ENCODE peak calls at places on chromosome 21, in seven cellular contexts. L is cardiac muscle cell; H is CD8-positive, alpha-beta memory T cell; M is mucosa of descending colon; F is CD8-positive, alpha-beta T cell; B is OCI-LY7; W is tibial nerve. D is an unnamed sample. For H3K4me1, the result is how much of the 10 kb centered on the place peaks cover.

GRCh38 chr21:37079211-37079824 is 6.3 kb downstream of the TTC3 start:
- DNase-seq in L (no peak), H (no peak), M (no peak), F (no peak), B (peak), W (no peak), D (no peak)

GRCh38 chr21:16422702-16423101 is 692.9 kb downstream of the USP25 start:
- DNase-seq in L (no peak), H (no peak), M (no peak), F (no peak), B (no peak), W (no peak), D (no peak)

GRCh38 chr21:29190920-29191319 is 60.5 kb downstream of the MAP3K7CL start:
- DNase-seq in L (no peak), H (no peak), M (no peak), F (no peak), B (no peak), W (no peak), D (no peak)

GRCh38 chr21:34836103-34836932 is 167.5 kb downstream of the CLIC6 start:
- DNase-seq in L (no peak), H (no peak), M (no peak), F (no peak), B (no peak), W (peak), D (no peak)

GRCh38 chr21:40074198-40074597 is 207.0 kb downstream of the PCP4 start:
- DNase-seq in L (peak), H (no peak), M (no peak), F (no peak), B (no peak), W (no peak), D (no peak)

GRCh38 chr21:16071082-16071481 is 341.3 kb downstream of the USP25 start:
- DNase-seq in L (no peak), H (no peak), M (no peak), F (no peak), B (no peak), W (no peak), D (no peak)

GRCh38 chr21:41601573-41602371 is 93.8 kb upstream of the TMPRSS2 start:
- DNase-seq in L (no peak), H (no peak), M (no peak), F (no peak), B (no peak), W (no peak), D (no peak)

GRCh38 chr21:14670409-14670808 is 124.3 kb upstream of the SAMSN1 start:
- DNase-seq in L (no peak), H (no peak), M (no peak), F (no peak), B (no peak), W (no peak), D (no peak)

GRCh38 chr21:25999935-26000582 is 170.5 kb downstream of the APP start:
- DNase-seq in L (no peak), H (no peak), M (peak), F (peak), B (no peak), W (no peak), D (no peak)

GRCh38 chr21:41612674-41613250 is 104.8 kb upstream of the TMPRSS2 start:
- DNase-seq in L (peak), H (no peak), M (peak), F (no peak), B (peak), W (peak), D (no peak)

GRCh38 chr21:17798796-17799195 is 20.4 kb downstream of the C21orf91 start:
- DNase-seq in L (no peak), H (no peak), M (no peak), F (no peak), B (no peak), W (no peak), D (no peak)

GRCh38 chr21:41894922-41895557 is 15.9 kb upstream of the PRDM15 start:
- DNase-seq in L (no peak), H (no peak), M (no peak), F (no peak), B (no peak), W (no peak), D (no peak)

GRCh38 chr21:15212214-15212613 is 147.4 kb upstream of the NRIP1 start:
- DNase-seq in L (no peak), H (no peak), M (no peak), F (no peak), B (no peak), W (no peak), D (no peak)

GRCh38 chr21:16942703-16943102 is 570.1 kb upstream of the CXADR start:
- DNase-seq in L (no peak), H (no peak), M (no peak), F (no peak), B (no peak), W (no peak), D (no peak)

GRCh38 chr21:21247441-21247840 is 249.2 kb downstream of the NCAM2 start:
- DNase-seq in L (no peak), H (no peak), M (no peak), F (no peak), B (no peak), W (no peak), D (no peak)

GRCh38 chr21:35358008-35358407 is 308.9 kb upstream of the RUNX1 start:
- DNase-seq in L (no peak), H (no peak), M (no peak), F (no peak), B (no peak), W (no peak), D (no peak)

GRCh38 chr21:39483917-39484316 is 32.1 kb downstream of the SH3BGR start:
- DNase-seq in L (no peak), H (no peak), M (no peak), F (no peak), B (no peak), W (no peak), D (no peak)

GRCh38 chr21:45326834-45327457 is 39.3 kb upstream of the POFUT2 start:
- DNase-seq in L (no peak), H (no peak), M (peak), F (no peak), B (no peak), W (no peak), D (no peak)
- H3K4me1 ChIP-seq in L (under half), H (under half), M (under half), F (under half), B (under half), W (under half), D (half or more)

GRCh38 chr21:43188181-43188580 is 19.4 kb downstream of the CRYAA start:
- DNase-seq in L (no peak), H (no peak), M (peak), F (peak), B (no peak), W (peak), D (no peak)

GRCh38 chr21:43190544-43191340 is 21.9 kb downstream of the CRYAA start:
- DNase-seq in L (no peak), H (no peak), M (peak), F (peak), B (no peak), W (peak), D (no peak)

GRCh38 chr21:43187715-43188114 is 18.9 kb downstream of the CRYAA start:
- DNase-seq in L (no peak), H (no peak), M (peak), F (no peak), B (no peak), W (peak), D (no peak)

GRCh38 chr21:43189936-43190335 is 21.1 kb downstream of the CRYAA start:
- DNase-seq in L (no peak), H (no peak), M (no peak), F (no peak), B (no peak), W (peak), D (no peak)

GRCh38 chr21:43188712-43189151 is 19.9 kb downstream of the CRYAA start:
- DNase-seq in L (no peak), H (no peak), M (peak), F (peak), B (peak), W (peak), D (no peak)
- H3K4me3 ChIP-seq in L (no peak), H (no peak), M (no peak), F (no peak), B (peak), W (no peak), D (no peak)

GRCh38 chr21:9837946-9838801 is 683.2 kb upstream of the TPTE start:
- DNase-seq in L (no peak), H (no peak), M (no peak), F (no peak), B (no peak), W (no peak), D (no peak)

DNA sequence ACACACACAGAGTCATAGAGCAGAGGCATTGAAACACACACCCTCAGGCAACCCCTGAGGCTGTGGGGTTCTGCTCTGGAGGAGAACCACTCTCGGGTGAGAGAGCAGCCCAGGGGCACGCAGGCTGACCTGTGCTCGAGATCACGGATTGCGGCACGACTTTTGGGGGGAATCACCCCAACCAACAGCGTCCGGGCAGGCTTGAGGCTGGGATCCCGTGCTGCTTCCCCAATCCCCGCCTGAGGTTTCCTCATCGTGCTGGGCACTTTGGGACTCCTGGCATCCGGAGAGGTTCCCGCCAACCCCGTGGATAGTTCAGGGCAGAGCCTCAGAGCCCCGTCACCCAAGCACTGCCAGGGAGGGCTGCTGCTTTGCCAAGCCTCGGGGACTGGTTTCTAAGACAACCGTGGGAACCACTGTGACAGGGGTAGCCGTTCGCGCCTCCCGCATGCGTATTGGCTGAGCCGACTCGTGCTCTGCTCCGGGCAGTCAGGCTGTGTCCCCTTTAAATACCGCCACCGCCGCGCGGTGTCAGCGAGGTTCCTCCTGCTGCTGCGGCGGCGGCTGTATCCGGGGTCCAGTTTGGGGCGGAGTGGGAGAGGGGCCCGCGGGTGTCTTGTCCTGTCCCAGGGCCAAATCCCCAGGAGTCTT is 682.2 kb upstream of the TPTE start:
- DNase-seq in L (no peak), H (no peak), M (no peak), F (no peak), B (no peak), W (no peak), D (no peak)
- H3K4me1 ChIP-seq in L (under half), H (under half), M (under half), F (under half), B (under half), W (under half), D (under half)

GRCh38 chr21:33455858-33456446 is 23.8 kb downstream of the TMEM50B start:
- DNase-seq in L (no peak), H (no peak), M (no peak), F (no peak), B (no peak), W (no peak), D (no peak)
- H3K4me3 ChIP-seq in L (no peak), H (no peak), M (no peak), F (no peak), B (no peak), W (no peak), D (no peak)